ENCODE peak calls at places on chromosomes 7 and 10, in ten cellular contexts. One of them, this sample, is unnamed.

GRCh38 chr7:33107136-33108066 is 1.8 kb downstream of the RP9 start:
- DNase-seq in CD4-positive, alpha-beta T cell: no peak
- DNase-seq in HFF-Myc: no peak
- DNase-seq in breast epithelium: no peak
- DNase-seq in GM20000: peak
- DNase-seq in fibroblast of pulmonary artery: peak
- DNase-seq in neural crest cell: peak
- DNase-seq in upper lobe of right lung: no peak
- DNase-seq in uterus: no peak
- DNase-seq in CD8-positive, alpha-beta T cell: no peak
- DNase-seq in this sample: no peak

GRCh38 chr7:98360221-98361124 is 40.4 kb downstream of the BAIAP2L1 start:
- DNase-seq in CD4-positive, alpha-beta T cell: no peak
- DNase-seq in HFF-Myc: no peak
- DNase-seq in breast epithelium: no peak
- DNase-seq in GM20000: no peak
- DNase-seq in fibroblast of pulmonary artery: no peak
- DNase-seq in neural crest cell: no peak
- DNase-seq in upper lobe of right lung: peak
- DNase-seq in uterus: no peak
- DNase-seq in CD8-positive, alpha-beta T cell: no peak
- DNase-seq in this sample: no peak

GRCh38 chr7:46741924-46742607 is 821.0 kb upstream of the IGFBP3 start:
- DNase-seq in CD4-positive, alpha-beta T cell: no peak
- DNase-seq in HFF-Myc: no peak
- DNase-seq in breast epithelium: no peak
- DNase-seq in GM20000: no peak
- DNase-seq in fibroblast of pulmonary artery: no peak
- DNase-seq in neural crest cell: no peak
- DNase-seq in upper lobe of right lung: no peak
- DNase-seq in uterus: no peak
- DNase-seq in CD8-positive, alpha-beta T cell: no peak
- DNase-seq in this sample: no peak

GRCh38 chr7:66748791-66749190 is 8.3 kb downstream of the RABGEF1 start:
- DNase-seq in CD4-positive, alpha-beta T cell: no peak
- DNase-seq in HFF-Myc: no peak
- DNase-seq in breast epithelium: no peak
- DNase-seq in GM20000: no peak
- DNase-seq in fibroblast of pulmonary artery: no peak
- DNase-seq in neural crest cell: no peak
- DNase-seq in upper lobe of right lung: no peak
- DNase-seq in uterus: no peak
- DNase-seq in CD8-positive, alpha-beta T cell: no peak
- DNase-seq in this sample: no peak

GRCh38 chr10:57018452-57018851 is 657.4 kb upstream of the ZWINT start:
- DNase-seq in CD4-positive, alpha-beta T cell: no peak
- DNase-seq in HFF-Myc: no peak
- DNase-seq in breast epithelium: no peak
- DNase-seq in GM20000: no peak
- DNase-seq in fibroblast of pulmonary artery: no peak
- DNase-seq in neural crest cell: no peak
- DNase-seq in upper lobe of right lung: no peak
- DNase-seq in uterus: no peak
- DNase-seq in CD8-positive, alpha-beta T cell: no peak
- DNase-seq in this sample: no peak

GRCh38 chr10:61399386-61399785 is 53.8 kb downstream of the TMEM26 start:
- DNase-seq in CD4-positive, alpha-beta T cell: no peak
- DNase-seq in HFF-Myc: no peak
- DNase-seq in breast epithelium: no peak
- DNase-seq in GM20000: no peak
- DNase-seq in fibroblast of pulmonary artery: peak
- DNase-seq in neural crest cell: no peak
- DNase-seq in upper lobe of right lung: no peak
- DNase-seq in uterus: no peak
- DNase-seq in CD8-positive, alpha-beta T cell: no peak
- DNase-seq in this sample: no peak

GRCh38 chr10:7412482-7413251 is 1.8 kb upstream of the SFMBT2 start:
- DNase-seq in CD4-positive, alpha-beta T cell: no peak
- DNase-seq in HFF-Myc: no peak
- DNase-seq in breast epithelium: no peak
- DNase-seq in GM20000: peak
- DNase-seq in fibroblast of pulmonary artery: no peak
- DNase-seq in neural crest cell: peak
- DNase-seq in upper lobe of right lung: peak
- DNase-seq in uterus: peak
- DNase-seq in CD8-positive, alpha-beta T cell: no peak
- DNase-seq in this sample: no peak

GRCh38 chr7:35968140-35968940 is 167.5 kb downstream of the SEPTIN7 start:
- DNase-seq in CD4-positive, alpha-beta T cell: no peak
- DNase-seq in HFF-Myc: no peak
- DNase-seq in breast epithelium: no peak
- DNase-seq in GM20000: no peak
- DNase-seq in fibroblast of pulmonary artery: no peak
- DNase-seq in neural crest cell: no peak
- DNase-seq in upper lobe of right lung: no peak
- DNase-seq in uterus: no peak
- DNase-seq in CD8-positive, alpha-beta T cell: no peak
- DNase-seq in this sample: no peak

DNA sequence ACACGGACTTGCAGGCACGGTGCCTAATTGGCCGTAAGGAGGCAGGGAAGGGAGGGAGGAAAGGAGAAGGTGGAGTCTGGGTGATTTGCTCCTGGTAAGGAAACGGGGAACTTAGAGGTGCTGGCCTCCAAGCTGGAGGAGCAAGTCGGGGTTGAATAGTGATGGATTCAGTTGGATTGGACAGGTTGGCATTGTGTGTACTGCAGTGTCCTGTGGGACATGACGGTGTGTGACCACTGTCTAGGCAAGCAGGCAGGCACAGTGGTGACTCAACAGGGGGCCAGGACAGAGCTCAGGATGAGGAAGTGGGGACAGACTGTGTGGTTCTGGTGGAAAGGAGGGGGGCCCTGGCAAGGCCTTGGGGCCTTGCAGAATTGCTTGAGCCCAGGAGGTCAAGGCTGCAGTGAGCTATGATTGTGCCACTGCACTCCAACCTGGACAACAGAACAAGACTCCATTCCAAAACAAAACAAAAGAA is 48.8 kb downstream of the COL26A1 start:
- DNase-seq in CD4-positive, alpha-beta T cell: peak
- DNase-seq in HFF-Myc: no peak
- DNase-seq in breast epithelium: no peak
- DNase-seq in GM20000: no peak
- DNase-seq in fibroblast of pulmonary artery: no peak
- DNase-seq in neural crest cell: no peak
- DNase-seq in upper lobe of right lung: no peak
- DNase-seq in uterus: no peak
- DNase-seq in CD8-positive, alpha-beta T cell: no peak
- DNase-seq in this sample: no peak
- TF ChIP-seq CTCF in CD4-positive, alpha-beta T cell: peak
- TF ChIP-seq CTCF in HFF-Myc: no peak
- TF ChIP-seq CTCF in breast epithelium: no peak
- TF ChIP-seq CTCF in GM20000: no peak
- TF ChIP-seq CTCF in fibroblast of pulmonary artery: no peak
- TF ChIP-seq CTCF in neural crest cell: peak
- TF ChIP-seq CTCF in upper lobe of right lung: no peak
- TF ChIP-seq CTCF in uterus: no peak
- TF ChIP-seq CTCF in CD8-positive, alpha-beta T cell: no peak
- TF ChIP-seq CTCF in this sample: no peak

GRCh38 chr7:155523168-155523675 is 23.1 kb downstream of the CNPY1 start:
- DNase-seq in CD4-positive, alpha-beta T cell: no peak
- DNase-seq in HFF-Myc: no peak
- DNase-seq in breast epithelium: no peak
- DNase-seq in GM20000: no peak
- DNase-seq in fibroblast of pulmonary artery: no peak
- DNase-seq in neural crest cell: no peak
- DNase-seq in upper lobe of right lung: no peak
- DNase-seq in uterus: no peak
- DNase-seq in CD8-positive, alpha-beta T cell: no peak
- DNase-seq in this sample: no peak

GRCh38 chr7:155526225-155526624 is 20.1 kb downstream of the CNPY1 start:
- DNase-seq in CD4-positive, alpha-beta T cell: no peak
- DNase-seq in HFF-Myc: no peak
- DNase-seq in breast epithelium: no peak
- DNase-seq in GM20000: no peak
- DNase-seq in fibroblast of pulmonary artery: no peak
- DNase-seq in neural crest cell: no peak
- DNase-seq in upper lobe of right lung: peak
- DNase-seq in uterus: no peak
- DNase-seq in CD8-positive, alpha-beta T cell: no peak
- DNase-seq in this sample: no peak

GRCh38 chr7:155521007-155521742 is 25.2 kb downstream of the CNPY1 start:
- DNase-seq in CD4-positive, alpha-beta T cell: no peak
- DNase-seq in HFF-Myc: no peak
- DNase-seq in breast epithelium: no peak
- DNase-seq in GM20000: no peak
- DNase-seq in fibroblast of pulmonary artery: no peak
- DNase-seq in neural crest cell: no peak
- DNase-seq in upper lobe of right lung: no peak
- DNase-seq in uterus: no peak
- DNase-seq in CD8-positive, alpha-beta T cell: no peak
- DNase-seq in this sample: no peak

GRCh38 chr7:155521743-155522398 is 24.5 kb downstream of the CNPY1 start:
- DNase-seq in CD4-positive, alpha-beta T cell: no peak
- DNase-seq in HFF-Myc: no peak
- DNase-seq in breast epithelium: no peak
- DNase-seq in GM20000: no peak
- DNase-seq in fibroblast of pulmonary artery: no peak
- DNase-seq in neural crest cell: no peak
- DNase-seq in upper lobe of right lung: no peak
- DNase-seq in uterus: no peak
- DNase-seq in CD8-positive, alpha-beta T cell: no peak
- DNase-seq in this sample: peak

DNA sequence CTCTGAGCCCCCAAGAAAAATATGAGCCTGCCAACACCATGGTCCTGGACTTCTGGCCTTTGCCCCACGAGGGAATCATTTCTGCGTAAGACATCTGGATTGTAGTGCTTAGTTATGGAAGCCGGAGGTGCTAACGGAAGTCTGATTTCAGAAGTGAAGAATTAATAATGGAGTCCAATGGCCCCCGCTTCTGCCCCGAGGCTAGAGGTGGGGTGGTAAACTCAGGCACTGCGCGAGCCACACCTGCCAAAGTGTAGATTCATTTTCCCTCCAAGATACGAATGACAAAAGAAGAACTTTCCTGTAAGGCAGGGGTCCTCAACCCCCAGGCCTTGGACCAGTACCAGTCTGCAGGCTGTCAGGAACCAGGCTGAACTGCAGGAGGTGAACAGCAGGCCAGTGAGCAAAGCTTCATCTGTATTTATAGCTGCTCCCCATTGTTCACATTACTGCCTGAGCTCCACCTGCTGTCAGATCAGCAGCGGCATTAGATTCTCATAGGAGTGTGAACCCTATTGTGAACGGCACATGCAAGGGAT is 22.3 kb downstream of the CNPY1 start:
- DNase-seq in CD4-positive, alpha-beta T cell: no peak
- DNase-seq in HFF-Myc: no peak
- DNase-seq in breast epithelium: no peak
- DNase-seq in GM20000: no peak
- DNase-seq in fibroblast of pulmonary artery: no peak
- DNase-seq in neural crest cell: no peak
- DNase-seq in upper lobe of right lung: no peak
- DNase-seq in uterus: no peak
- DNase-seq in CD8-positive, alpha-beta T cell: no peak
- DNase-seq in this sample: peak
- TF ChIP-seq CTCF in CD4-positive, alpha-beta T cell: no peak
- TF ChIP-seq CTCF in HFF-Myc: no peak
- TF ChIP-seq CTCF in breast epithelium: no peak
- TF ChIP-seq CTCF in GM20000: no peak
- TF ChIP-seq CTCF in fibroblast of pulmonary artery: no peak
- TF ChIP-seq CTCF in neural crest cell: no peak
- TF ChIP-seq CTCF in upper lobe of right lung: no peak
- TF ChIP-seq CTCF in uterus: no peak
- TF ChIP-seq CTCF in CD8-positive, alpha-beta T cell: no peak
- TF ChIP-seq CTCF in this sample: no peak

GRCh38 chr10:112952282-112952991 is 2.4 kb downstream of the TCF7L2 start:
- DNase-seq in CD4-positive, alpha-beta T cell: no peak
- DNase-seq in HFF-Myc: no peak
- DNase-seq in breast epithelium: no peak
- DNase-seq in GM20000: no peak
- DNase-seq in fibroblast of pulmonary artery: peak
- DNase-seq in neural crest cell: no peak
- DNase-seq in upper lobe of right lung: peak
- DNase-seq in uterus: peak
- DNase-seq in CD8-positive, alpha-beta T cell: no peak
- DNase-seq in this sample: no peak

GRCh38 chr10:112951349-112952281 is 1.6 kb downstream of the TCF7L2 start:
- DNase-seq in CD4-positive, alpha-beta T cell: peak
- DNase-seq in HFF-Myc: no peak
- DNase-seq in breast epithelium: peak
- DNase-seq in GM20000: peak
- DNase-seq in fibroblast of pulmonary artery: peak
- DNase-seq in neural crest cell: peak
- DNase-seq in upper lobe of right lung: peak
- DNase-seq in uterus: peak
- DNase-seq in CD8-positive, alpha-beta T cell: peak
- DNase-seq in this sample: peak

GRCh38 chr10:112954974-112955735 is 5.1 kb downstream of the TCF7L2 start:
- DNase-seq in CD4-positive, alpha-beta T cell: no peak
- DNase-seq in HFF-Myc: no peak
- DNase-seq in breast epithelium: no peak
- DNase-seq in GM20000: no peak
- DNase-seq in fibroblast of pulmonary artery: no peak
- DNase-seq in neural crest cell: no peak
- DNase-seq in upper lobe of right lung: no peak
- DNase-seq in uterus: no peak
- DNase-seq in CD8-positive, alpha-beta T cell: no peak
- DNase-seq in this sample: no peak

GRCh38 chr10:112953760-112954159 is 3.7 kb downstream of the TCF7L2 start:
- DNase-seq in CD4-positive, alpha-beta T cell: no peak
- DNase-seq in HFF-Myc: no peak
- DNase-seq in breast epithelium: no peak
- DNase-seq in GM20000: no peak
- DNase-seq in fibroblast of pulmonary artery: peak
- DNase-seq in neural crest cell: no peak
- DNase-seq in upper lobe of right lung: no peak
- DNase-seq in uterus: no peak
- DNase-seq in CD8-positive, alpha-beta T cell: no peak
- DNase-seq in this sample: peak

DNA sequence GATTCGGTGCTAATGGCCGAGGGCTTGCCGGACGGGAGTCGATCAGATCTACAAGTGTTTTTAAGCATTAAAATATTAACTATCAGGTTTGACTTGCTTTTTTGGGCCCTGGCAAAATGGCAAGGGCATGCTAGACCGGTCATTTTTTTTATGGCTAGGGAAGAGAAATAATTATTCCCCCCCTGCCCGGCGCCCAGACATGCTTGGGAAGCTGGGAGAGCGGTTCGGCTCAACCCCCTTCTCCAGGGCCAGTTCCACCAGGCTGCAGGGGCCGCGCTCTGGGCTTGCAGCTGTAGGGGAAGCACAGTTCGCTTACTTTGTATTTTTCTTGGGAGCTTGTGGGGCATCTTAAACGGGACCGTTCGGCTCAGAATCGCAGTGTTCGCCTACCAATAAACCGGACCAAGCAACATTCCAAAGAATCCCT is 3.0 kb downstream of the TCF7L2 start:
- DNase-seq in CD4-positive, alpha-beta T cell: no peak
- DNase-seq in HFF-Myc: no peak
- DNase-seq in breast epithelium: no peak
- DNase-seq in GM20000: no peak
- DNase-seq in fibroblast of pulmonary artery: peak
- DNase-seq in neural crest cell: peak
- DNase-seq in upper lobe of right lung: no peak
- DNase-seq in uterus: peak
- DNase-seq in CD8-positive, alpha-beta T cell: no peak
- DNase-seq in this sample: peak
- TF ChIP-seq CTCF in CD4-positive, alpha-beta T cell: no peak
- TF ChIP-seq CTCF in HFF-Myc: no peak
- TF ChIP-seq CTCF in breast epithelium: no peak
- TF ChIP-seq CTCF in GM20000: no peak
- TF ChIP-seq CTCF in fibroblast of pulmonary artery: no peak
- TF ChIP-seq CTCF in neural crest cell: no peak
- TF ChIP-seq CTCF in upper lobe of right lung: no peak
- TF ChIP-seq CTCF in uterus: no peak
- TF ChIP-seq CTCF in CD8-positive, alpha-beta T cell: no peak
- TF ChIP-seq CTCF in this sample: no peak

GRCh38 chr10:102421645-102422585 is 1.3 kb downstream of the FBXL15 start:
- DNase-seq in CD4-positive, alpha-beta T cell: no peak
- DNase-seq in HFF-Myc: no peak
- DNase-seq in breast epithelium: no peak
- DNase-seq in GM20000: peak
- DNase-seq in fibroblast of pulmonary artery: no peak
- DNase-seq in neural crest cell: no peak
- DNase-seq in upper lobe of right lung: peak
- DNase-seq in uterus: no peak
- DNase-seq in CD8-positive, alpha-beta T cell: no peak
- DNase-seq in this sample: no peak

GRCh38 chr10:102419561-102420442 is 834 bp upstream of the FBXL15 start:
- DNase-seq in CD4-positive, alpha-beta T cell: peak
- DNase-seq in HFF-Myc: no peak
- DNase-seq in breast epithelium: no peak
- DNase-seq in GM20000: peak
- DNase-seq in fibroblast of pulmonary artery: no peak
- DNase-seq in neural crest cell: peak
- DNase-seq in upper lobe of right lung: no peak
- DNase-seq in uterus: peak
- DNase-seq in CD8-positive, alpha-beta T cell: peak
- DNase-seq in this sample: no peak

GRCh38 chr10:102420810-102421644 is at the start of gene FBXL15:
- DNase-seq in CD4-positive, alpha-beta T cell: peak
- DNase-seq in HFF-Myc: peak
- DNase-seq in breast epithelium: peak
- DNase-seq in GM20000: peak
- DNase-seq in fibroblast of pulmonary artery: peak
- DNase-seq in neural crest cell: peak
- DNase-seq in upper lobe of right lung: peak
- DNase-seq in uterus: peak
- DNase-seq in CD8-positive, alpha-beta T cell: peak
- DNase-seq in this sample: peak

GRCh38 chr10:102418612-102419560 is at the start of gene PSD:
- DNase-seq in CD4-positive, alpha-beta T cell: no peak
- DNase-seq in HFF-Myc: no peak
- DNase-seq in breast epithelium: no peak
- DNase-seq in GM20000: no peak
- DNase-seq in fibroblast of pulmonary artery: no peak
- DNase-seq in neural crest cell: peak
- DNase-seq in upper lobe of right lung: no peak
- DNase-seq in uterus: no peak
- DNase-seq in CD8-positive, alpha-beta T cell: no peak
- DNase-seq in this sample: no peak

GRCh38 chr10:102420443-102420809 is 210 bp upstream of the FBXL15 start:
- DNase-seq in CD4-positive, alpha-beta T cell: no peak
- DNase-seq in HFF-Myc: no peak
- DNase-seq in breast epithelium: no peak
- DNase-seq in GM20000: peak
- DNase-seq in fibroblast of pulmonary artery: no peak
- DNase-seq in neural crest cell: no peak
- DNase-seq in upper lobe of right lung: no peak
- DNase-seq in uterus: no peak
- DNase-seq in CD8-positive, alpha-beta T cell: peak
- DNase-seq in this sample: no peak
- TF ChIP-seq CTCF in CD4-positive, alpha-beta T cell: no peak
- TF ChIP-seq CTCF in HFF-Myc: no peak
- TF ChIP-seq CTCF in breast epithelium: no peak
- TF ChIP-seq CTCF in GM20000: no peak
- TF ChIP-seq CTCF in fibroblast of pulmonary artery: no peak
- TF ChIP-seq CTCF in neural crest cell: no peak
- TF ChIP-seq CTCF in upper lobe of right lung: no peak
- TF ChIP-seq CTCF in uterus: no peak
- TF ChIP-seq CTCF in CD8-positive, alpha-beta T cell: no peak
- TF ChIP-seq CTCF in this sample: no peak